ENCODE peak calls at places on chromosomes 11 and 22, in seven cellular contexts. B, F, L, N, O, W and Q are unnamed samples.

GRCh38 chr11:2380807-2381350 is 3.8 kb downstream of the CD81 start:
- DNase-seq in N (no peak), L (no peak), F (no peak), W (no peak), B (no peak), O (no peak), Q (no peak)

GRCh38 chr22:24954114-24954463 is 1.6 kb downstream of the KIAA1671 start:
- DNase-seq in L (no peak), N (no peak), W (no peak), B (no peak), O (no peak), F (peak; percentile 77), Q (no peak)

GRCh38 chr11:126083829-126084607 is 21.4 kb upstream of the CDON start:
- DNase-seq in F (peak; percentile 91), B (no peak), W (no peak), O (no peak), N (no peak), L (no peak), Q (peak; percentile 46)

GRCh38 chr11:123227763-123228488 is 32.9 kb upstream of the CLMP start:
- DNase-seq in O (no peak), N (no peak), W (no peak), F (no peak), B (no peak), L (no peak), Q (no peak)

GRCh38 chr22:45649809-45650208 is 21.8 kb upstream of the ATXN10 start:
- DNase-seq in L (no peak), N (no peak), B (no peak), F (no peak), W (no peak), O (no peak), Q (no peak)

GRCh38 chr22:38026130-38027111 is 30.8 kb upstream of the PICK1 start:
- DNase-seq in N (no peak), F (no peak), B (no peak), W (no peak), L (no peak), O (no peak), Q (no peak)

GRCh38 chr11:118343981-118344521 is at the start of gene CD3G:
- DNase-seq in W (no peak), F (no peak), O (no peak), L (no peak), B (no peak), N (no peak), Q (no peak)

GRCh38 chr22:23219787-23220484 is 39.6 kb downstream of the BCR start:
- DNase-seq in F (no peak), N (no peak), O (no peak), W (no peak), L (no peak), B (peak; percentile 94), Q (peak; percentile 75)